ENCODE peak calls at places on chromosomes 13 and 19, in eight cellular contexts. W is NCI-H1436; Z is NCI-H1930; O is astrocyte of the hippocampus; S is stimulated activated CD8-positive, alpha-beta memory T cell treated with anti-CD3 and anti-CD28 coated beads, Interleukin-7, amount 100 ng/mL, for 1 hour; V is A172; A is hypothalamus; B is ACHN. L is an unnamed sample.

GRCh38 chr19:33279430-33280350 is 22.6 kb downstream of the CEBPA start:
- DNase-seq in A (no peak), O (no peak), W (no peak), V (no peak), S (no peak), Z (no peak), B (no peak), L (no peak)

GRCh38 chr13:39038569-39038898 is 278 bp downstream of the NHLRC3 start:
- DNase-seq in B (peak), A (no peak), Z (no peak), S (peak), V (no peak), W (no peak), O (no peak), L (no peak)

GRCh38 chr13:42747399-42747873 is 33.9 kb upstream of the FAM216B start:
- DNase-seq in B (no peak), V (peak), W (peak), S (no peak), O (peak), A (no peak), Z (no peak), L (no peak)

GRCh38 chr19:21838646-21839045 is 2.7 kb upstream of the ZNF43 start:
- DNase-seq in S (no peak), A (no peak), B (no peak), V (no peak), Z (no peak), O (no peak), W (no peak), L (no peak)

GRCh38 chr13:25981060-25981459 is 70.8 kb downstream of the SHISA2 start:
- DNase-seq in B (no peak), A (no peak), Z (peak), W (no peak), S (no peak), O (no peak), V (no peak), L (no peak)

GRCh38 chr19:44512326-44513298 is 12.3 kb upstream of the ZNF180 start:
- DNase-seq in O (peak), Z (peak), W (peak), B (peak), V (peak), A (no peak), S (no peak), L (peak)

GRCh38 chr19:38557205-38557799 is 60.5 kb downstream of the MAP4K1 start:
- DNase-seq in V (peak), Z (no peak), S (no peak), B (no peak), W (no peak), O (no peak), A (no peak), L (no peak)

GRCh38 chr19:8148410-8149231 is 771 bp downstream of the FBN3 start:
- DNase-seq in A (no peak), B (no peak), O (peak), V (no peak), S (no peak), W (peak), Z (no peak), L (peak)

GRCh38 chr13:20159646-20160345 is 1.1 kb downstream of the GJA3 start:
- DNase-seq in W (no peak), S (no peak), V (peak), Z (no peak), A (no peak), O (peak), B (peak), L (peak)

GRCh38 chr19:3544742-3545668 is 6.0 kb downstream of the TEKTIP1 start:
- DNase-seq in W (no peak), S (peak), Z (no peak), B (peak), A (peak), O (peak), V (peak), L (peak)

GRCh38 chr19:12611361-12611699 is 610 bp downstream of the ZNF791 start:
- DNase-seq in S (no peak), A (peak), W (no peak), V (peak), Z (peak), O (peak), B (peak), L (peak)

GRCh38 chr13:61294467-61295186 is 121.0 kb downstream of the PCDH20 start:
- DNase-seq in V (no peak), O (no peak), W (no peak), B (peak), S (no peak), A (no peak), Z (no peak), L (peak)

GRCh38 chr13:46354143-46355087 is 32.6 kb downstream of the RUBCNL start:
- DNase-seq in O (peak), A (no peak), V (peak), B (peak), W (no peak), S (no peak), Z (no peak), L (no peak)

GRCh38 chr13:97256343-97256783 is 34.2 kb downstream of the MBNL2 start:
- DNase-seq in Z (no peak), O (peak), V (peak), B (peak), A (no peak), W (no peak), S (no peak), L (no peak)

GRCh38 chr19:5247957-5248705 is 92.5 kb downstream of the PTPRS start:
- DNase-seq in Z (no peak), S (no peak), A (no peak), V (no peak), O (peak), B (no peak), W (no peak), L (no peak)

GRCh38 chr13:113982296-113982661 is 8.4 kb upstream of the C13orf46 start:
- DNase-seq in W (no peak), S (no peak), Z (no peak), A (no peak), V (no peak), B (no peak), O (no peak), L (no peak)

GRCh38 chr13:110628952-110629701 is 13.8 kb downstream of the NAXD start:
- DNase-seq in O (no peak), Z (no peak), V (peak), W (no peak), B (no peak), A (no peak), S (no peak), L (no peak)

GRCh38 chr19:50510121-50510670 is 795 bp downstream of the JOSD2 start:
- DNase-seq in W (no peak), V (no peak), O (peak), Z (no peak), A (no peak), S (no peak), B (no peak), L (no peak)

GRCh38 chr13:99902657-99903056 is 68.9 kb downstream of the ZIC5 start:
- DNase-seq in Z (no peak), W (no peak), O (no peak), B (no peak), V (no peak), S (no peak), A (no peak), L (no peak)

GRCh38 chr19:10830370-10830769 is 5.6 kb downstream of the TMED1 start:
- DNase-seq in O (no peak), S (no peak), V (no peak), Z (no peak), W (no peak), A (no peak), B (no peak), L (no peak)

GRCh38 chr13:101706651-101707050 is 254.2 kb downstream of the ITGBL1 start:
- DNase-seq in B (peak), O (peak), Z (no peak), W (no peak), A (no peak), V (peak), S (no peak), L (no peak)

GRCh38 chr13:42847891-42848663 is 66.7 kb downstream of the FAM216B start:
- DNase-seq in O (peak), V (no peak), W (no peak), B (no peak), A (no peak), Z (no peak), S (no peak), L (no peak)

GRCh38 chr19:44608391-44608821 is 5.0 kb upstream of the IGSF23 start:
- DNase-seq in S (no peak), V (no peak), A (no peak), O (no peak), Z (no peak), B (no peak), W (peak), L (no peak)

GRCh38 chr19:29517946-29518345 is 7.8 kb upstream of the VSTM2B start:
- DNase-seq in A (no peak), O (no peak), V (no peak), W (no peak), Z (no peak), S (no peak), B (no peak), L (no peak)

GRCh38 chr19:51479531-51480331 is 1.4 kb downstream of the CEACAM18 start:
- DNase-seq in V (no peak), O (no peak), A (no peak), Z (no peak), S (no peak), W (no peak), B (no peak), L (no peak)

GRCh38 chr13:40109324-40109958 is 454.0 kb downstream of the COG6 start:
- DNase-seq in S (no peak), W (no peak), V (peak), O (peak), B (no peak), A (no peak), Z (no peak), L (no peak)